ENCODE peak calls at places on chromosomes 7 and 10, in nine cellular contexts. One of them, this sample, is unnamed.

GRCh38 chr10:76786673-76787072 is 850.9 kb downstream of the KCNMA1 start:
- DNase-seq in fibroblast of mammary gland: no peak
- DNase-seq in fibroblast of pulmonary artery: no peak
- DNase-seq in foreskin fibroblast: peak; percentile 6
- DNase-seq in B cell: no peak
- DNase-seq in Caco-2: no peak
- DNase-seq in H9: no peak
- DNase-seq in GM13977: no peak
- DNase-seq in PC-9: no peak
- DNase-seq in this sample: no peak

GRCh38 chr10:4359003-4359402 is 467.0 kb upstream of the AKR1E2 start:
- DNase-seq in fibroblast of mammary gland: peak; percentile 69
- DNase-seq in GM13977: no peak
- DNase-seq in foreskin fibroblast: no peak
- DNase-seq in Caco-2: no peak
- DNase-seq in fibroblast of pulmonary artery: peak; percentile 29
- DNase-seq in B cell: no peak
- DNase-seq in H9: peak; percentile 46
- DNase-seq in PC-9: no peak
- DNase-seq in this sample: no peak

GRCh38 chr10:123622381-123622780 is 43.8 kb upstream of the GPR26 start:
- DNase-seq in B cell: no peak
- DNase-seq in PC-9: no peak
- DNase-seq in foreskin fibroblast: peak; percentile 2
- DNase-seq in Caco-2: no peak
- DNase-seq in H9: no peak
- DNase-seq in fibroblast of pulmonary artery: no peak
- DNase-seq in fibroblast of mammary gland: peak; percentile 5
- DNase-seq in GM13977: no peak
- DNase-seq in this sample: no peak

GRCh38 chr10:105797234-105797890 is 1156.3 kb downstream of the SORCS3 start:
- DNase-seq in Caco-2: peak; percentile 28
- DNase-seq in foreskin fibroblast: peak; percentile 40
- DNase-seq in fibroblast of mammary gland: peak; percentile 16
- DNase-seq in B cell: no peak
- DNase-seq in GM13977: peak; percentile 24
- DNase-seq in H9: no peak
- DNase-seq in PC-9: no peak
- DNase-seq in fibroblast of pulmonary artery: peak; percentile 33
- DNase-seq in this sample: peak; percentile 18

GRCh38 chr7:105689093-105689819 is 108.0 kb upstream of the EFCAB10 start:
- DNase-seq in fibroblast of mammary gland: no peak
- DNase-seq in Caco-2: no peak
- DNase-seq in GM13977: no peak
- DNase-seq in H9: peak; percentile 93
- DNase-seq in fibroblast of pulmonary artery: no peak
- DNase-seq in PC-9: no peak
- DNase-seq in foreskin fibroblast: no peak
- DNase-seq in B cell: no peak
- DNase-seq in this sample: no peak

GRCh38 chr7:155280446-155281410 is 16.9 kb upstream of the INSIG1 start:
- DNase-seq in B cell: no peak
- DNase-seq in H9: no peak
- DNase-seq in GM13977: no peak
- DNase-seq in PC-9: no peak
- DNase-seq in foreskin fibroblast: no peak
- DNase-seq in fibroblast of pulmonary artery: no peak
- DNase-seq in Caco-2: no peak
- DNase-seq in fibroblast of mammary gland: no peak
- DNase-seq in this sample: no peak

GRCh38 chr7:27825890-27826289 is 85.9 kb downstream of the TAX1BP1 start:
- DNase-seq in foreskin fibroblast: no peak
- DNase-seq in Caco-2: no peak
- DNase-seq in fibroblast of mammary gland: no peak
- DNase-seq in B cell: no peak
- DNase-seq in GM13977: no peak
- DNase-seq in PC-9: no peak
- DNase-seq in fibroblast of pulmonary artery: no peak
- DNase-seq in H9: no peak
- DNase-seq in this sample: no peak

GRCh38 chr7:120941856-120942255 is 8.7 kb upstream of the ING3 start:
- DNase-seq in fibroblast of pulmonary artery: no peak
- DNase-seq in foreskin fibroblast: no peak
- DNase-seq in B cell: no peak
- DNase-seq in PC-9: no peak
- DNase-seq in GM13977: no peak
- DNase-seq in H9: no peak
- DNase-seq in fibroblast of mammary gland: no peak
- DNase-seq in Caco-2: no peak
- DNase-seq in this sample: no peak

GRCh38 chr10:129025774-129026173 is 441.3 kb upstream of the MGMT start:
- DNase-seq in PC-9: no peak
- DNase-seq in foreskin fibroblast: no peak
- DNase-seq in B cell: no peak
- DNase-seq in Caco-2: no peak
- DNase-seq in fibroblast of mammary gland: no peak
- DNase-seq in fibroblast of pulmonary artery: no peak
- DNase-seq in GM13977: no peak
- DNase-seq in H9: peak; percentile 43
- DNase-seq in this sample: no peak

GRCh38 chr7:45001138-45001694 is 1.2 kb downstream of the CCM2 start:
- DNase-seq in fibroblast of mammary gland: peak; percentile 29
- DNase-seq in H9: peak; percentile 44
- DNase-seq in Caco-2: peak; percentile 52
- DNase-seq in PC-9: peak; percentile 78
- DNase-seq in B cell: peak; percentile 78
- DNase-seq in foreskin fibroblast: peak; percentile 42
- DNase-seq in fibroblast of pulmonary artery: no peak
- DNase-seq in GM13977: peak; percentile 53
- DNase-seq in this sample: peak; percentile 41

GRCh38 chr7:112212516-112213036 is 6.1 kb downstream of the ZNF277 start:
- DNase-seq in foreskin fibroblast: peak; percentile 36
- DNase-seq in GM13977: no peak
- DNase-seq in fibroblast of mammary gland: no peak
- DNase-seq in B cell: no peak
- DNase-seq in Caco-2: peak; percentile 3
- DNase-seq in H9: no peak
- DNase-seq in PC-9: no peak
- DNase-seq in fibroblast of pulmonary artery: peak; percentile 55
- DNase-seq in this sample: no peak

GRCh38 chr10:77417806-77418205 is 219.8 kb downstream of the KCNMA1 start:
- DNase-seq in H9: no peak
- DNase-seq in B cell: no peak
- DNase-seq in GM13977: no peak
- DNase-seq in fibroblast of pulmonary artery: no peak
- DNase-seq in fibroblast of mammary gland: no peak
- DNase-seq in PC-9: no peak
- DNase-seq in foreskin fibroblast: no peak
- DNase-seq in Caco-2: no peak
- DNase-seq in this sample: no peak

GRCh38 chr10:126160971-126161630 is 227.2 kb downstream of the ADAM12 start:
- DNase-seq in fibroblast of pulmonary artery: no peak
- DNase-seq in H9: peak; percentile 53
- DNase-seq in fibroblast of mammary gland: peak; percentile 68
- DNase-seq in foreskin fibroblast: peak; percentile 28
- DNase-seq in B cell: no peak
- DNase-seq in Caco-2: no peak
- DNase-seq in PC-9: no peak
- DNase-seq in GM13977: no peak
- DNase-seq in this sample: no peak

GRCh38 chr10:600234-600633 is 89.2 kb downstream of the DIP2C start:
- DNase-seq in PC-9: no peak
- DNase-seq in B cell: no peak
- DNase-seq in fibroblast of pulmonary artery: no peak
- DNase-seq in GM13977: no peak
- DNase-seq in H9: no peak
- DNase-seq in fibroblast of mammary gland: no peak
- DNase-seq in foreskin fibroblast: no peak
- DNase-seq in Caco-2: no peak
- DNase-seq in this sample: no peak

GRCh38 chr10:125514206-125515162 is 168.5 kb downstream of the TEX36 start:
- DNase-seq in fibroblast of pulmonary artery: no peak
- DNase-seq in B cell: no peak
- DNase-seq in Caco-2: no peak
- DNase-seq in fibroblast of mammary gland: no peak
- DNase-seq in PC-9: peak; percentile 78
- DNase-seq in GM13977: no peak
- DNase-seq in foreskin fibroblast: peak; percentile 84
- DNase-seq in H9: no peak
- DNase-seq in this sample: no peak

GRCh38 chr10:94076325-94076841 is 82.7 kb downstream of the PLCE1 start:
- DNase-seq in fibroblast of mammary gland: peak; percentile 72
- DNase-seq in fibroblast of pulmonary artery: peak; percentile 63
- DNase-seq in GM13977: no peak
- DNase-seq in B cell: no peak
- DNase-seq in foreskin fibroblast: peak; percentile 62
- DNase-seq in PC-9: no peak
- DNase-seq in Caco-2: peak; percentile 74
- DNase-seq in H9: no peak
- DNase-seq in this sample: no peak
- TF ChIP-seq CTCF in fibroblast of mammary gland: peak; percentile 69
- TF ChIP-seq CTCF in fibroblast of pulmonary artery: peak; percentile 49
- TF ChIP-seq CTCF in GM13977: no peak
- TF ChIP-seq CTCF in B cell: no peak
- TF ChIP-seq CTCF in foreskin fibroblast: peak; percentile 53
- TF ChIP-seq CTCF in PC-9: peak; percentile 18
- TF ChIP-seq CTCF in Caco-2: peak; percentile 58
- TF ChIP-seq CTCF in H9: peak; percentile 52
- TF ChIP-seq CTCF in this sample: no peak

DNA sequence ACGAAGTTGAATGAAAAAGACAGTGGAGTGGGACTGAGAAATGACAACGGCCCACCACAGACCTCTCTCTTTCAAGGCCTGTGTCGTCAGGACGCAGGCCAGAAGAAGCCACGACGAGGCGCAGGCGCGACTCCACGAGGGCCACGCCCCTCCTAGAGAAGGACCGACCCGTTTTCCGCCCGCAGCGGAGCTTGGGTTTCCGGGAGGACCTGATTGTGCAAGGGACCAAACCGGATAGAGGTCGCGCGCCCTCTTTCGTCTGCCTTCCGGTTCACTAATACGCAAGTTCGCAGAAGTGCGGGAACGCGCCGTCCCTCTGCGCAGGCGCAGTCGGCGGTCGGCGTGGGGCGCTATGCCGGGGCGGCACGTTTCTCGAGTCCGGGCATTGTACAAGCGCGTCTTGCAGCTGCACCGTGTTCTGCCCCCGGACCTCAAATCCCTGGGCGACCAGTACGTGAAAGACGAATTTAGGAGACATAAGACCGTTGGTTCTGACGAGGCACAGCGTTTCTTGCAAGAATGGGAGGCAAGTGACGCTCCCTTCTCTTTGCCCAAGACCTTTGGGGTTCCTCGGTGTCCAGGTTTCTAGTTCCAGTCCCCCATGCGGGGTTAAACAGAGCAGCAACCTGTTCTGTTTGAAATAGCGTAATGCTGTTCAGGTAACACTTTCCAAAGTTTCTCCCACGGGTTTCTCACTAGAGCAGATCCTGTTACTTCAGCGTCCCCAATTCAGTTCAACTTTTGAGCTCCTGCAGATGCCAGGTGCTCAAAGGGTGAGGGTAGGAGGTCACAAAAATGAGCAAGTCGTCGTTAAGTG is at the start of gene SDHAF3:
- DNase-seq in fibroblast of mammary gland: peak; percentile 98
- DNase-seq in GM13977: peak; percentile 91
- DNase-seq in fibroblast of pulmonary artery: peak; percentile 99
- DNase-seq in H9: peak; percentile 99
- DNase-seq in PC-9: peak; percentile 89
- DNase-seq in foreskin fibroblast: peak; percentile 99
- DNase-seq in Caco-2: peak; percentile 97
- DNase-seq in B cell: peak; percentile 99
- DNase-seq in this sample: peak; percentile 95
- TF ChIP-seq CTCF in fibroblast of mammary gland: no peak
- TF ChIP-seq CTCF in GM13977: no peak
- TF ChIP-seq CTCF in fibroblast of pulmonary artery: no peak
- TF ChIP-seq CTCF in H9: no peak
- TF ChIP-seq CTCF in PC-9: peak; percentile 44
- TF ChIP-seq CTCF in foreskin fibroblast: peak; percentile 5
- TF ChIP-seq CTCF in Caco-2: peak; percentile 26
- TF ChIP-seq CTCF in B cell: peak; percentile 23
- TF ChIP-seq CTCF in this sample: no peak

DNA sequence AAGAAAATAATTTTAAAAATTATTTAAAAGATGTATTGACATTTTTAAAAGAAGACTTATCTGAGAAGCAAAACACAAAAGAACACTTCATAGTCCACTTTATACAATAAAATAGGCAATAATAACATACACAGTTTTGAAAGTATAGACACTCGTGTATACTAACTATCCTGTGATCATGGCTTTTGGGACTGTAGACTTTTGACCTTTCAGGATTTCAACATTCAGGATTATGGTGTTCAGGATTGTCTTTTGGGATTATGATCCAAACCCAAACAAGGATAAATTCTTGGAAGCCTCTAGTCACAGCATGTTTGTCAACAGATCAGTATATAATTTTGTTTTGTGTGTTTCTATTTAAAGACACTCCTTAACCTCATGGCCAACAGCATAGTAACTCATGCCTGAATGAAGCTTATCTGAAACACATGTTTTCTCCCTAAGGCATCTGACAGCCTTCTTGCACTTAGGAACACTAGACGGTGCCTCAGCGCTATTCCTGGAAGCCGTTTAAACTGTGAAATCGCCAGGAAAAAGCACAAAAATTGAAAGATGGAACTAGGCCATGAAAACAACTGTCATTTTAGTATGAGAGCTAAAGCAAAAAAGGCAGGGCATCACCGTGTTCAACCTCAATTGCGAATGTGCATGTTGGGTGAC is 29.9 kb downstream of the GSAP start:
- DNase-seq in fibroblast of mammary gland: peak; percentile 43
- DNase-seq in H9: no peak
- DNase-seq in fibroblast of pulmonary artery: no peak
- DNase-seq in GM13977: no peak
- DNase-seq in Caco-2: no peak
- DNase-seq in foreskin fibroblast: peak; percentile 81
- DNase-seq in B cell: no peak
- DNase-seq in PC-9: no peak
- DNase-seq in this sample: no peak
- TF ChIP-seq CTCF in fibroblast of mammary gland: no peak
- TF ChIP-seq CTCF in H9: no peak
- TF ChIP-seq CTCF in fibroblast of pulmonary artery: no peak
- TF ChIP-seq CTCF in GM13977: no peak
- TF ChIP-seq CTCF in Caco-2: no peak
- TF ChIP-seq CTCF in foreskin fibroblast: no peak
- TF ChIP-seq CTCF in B cell: no peak
- TF ChIP-seq CTCF in PC-9: no peak
- TF ChIP-seq CTCF in this sample: no peak

DNA sequence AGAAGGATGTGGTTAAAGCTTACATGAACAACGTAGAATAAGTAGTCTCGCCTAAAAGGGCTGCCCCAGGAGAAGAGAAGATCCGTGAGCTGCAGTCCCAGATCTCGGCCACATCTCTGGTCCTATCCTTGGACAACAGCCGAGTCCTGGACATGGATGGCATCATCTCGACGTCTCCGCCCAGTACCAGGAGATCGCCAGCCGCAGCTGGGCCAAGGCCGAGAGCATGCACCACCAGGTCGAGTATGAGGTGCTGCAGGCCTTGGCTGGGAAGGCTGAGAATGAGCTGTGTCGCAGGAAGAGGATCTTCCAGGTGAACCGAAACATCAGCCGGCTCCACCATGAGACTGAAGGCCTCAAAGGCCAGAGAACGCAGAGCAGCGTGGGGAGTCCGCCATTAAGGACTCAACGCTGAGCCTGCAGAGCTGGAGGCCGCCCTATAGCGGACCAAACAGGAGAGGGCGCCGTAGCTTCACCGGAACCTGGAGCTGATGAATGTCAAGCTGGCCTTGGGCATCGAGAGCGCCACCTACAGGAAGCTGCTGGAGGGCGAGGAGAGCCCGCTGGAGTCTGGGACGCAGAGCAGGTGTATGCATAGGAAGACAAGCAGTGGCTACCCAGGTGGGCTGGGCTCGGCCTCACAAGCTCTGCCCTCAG is 22.2 kb downstream of the LIPK start:
- DNase-seq in B cell: no peak
- DNase-seq in fibroblast of pulmonary artery: peak; percentile 5
- DNase-seq in Caco-2: peak; percentile 34
- DNase-seq in GM13977: peak; percentile 6
- DNase-seq in H9: peak; percentile 97
- DNase-seq in foreskin fibroblast: no peak
- DNase-seq in fibroblast of mammary gland: peak; percentile 36
- DNase-seq in PC-9: no peak
- DNase-seq in this sample: no peak
- TF ChIP-seq CTCF in B cell: no peak
- TF ChIP-seq CTCF in fibroblast of pulmonary artery: peak; percentile 27
- TF ChIP-seq CTCF in Caco-2: no peak
- TF ChIP-seq CTCF in GM13977: peak; percentile 46
- TF ChIP-seq CTCF in H9: peak; percentile 100
- TF ChIP-seq CTCF in foreskin fibroblast: no peak
- TF ChIP-seq CTCF in fibroblast of mammary gland: peak; percentile 40
- TF ChIP-seq CTCF in PC-9: no peak
- TF ChIP-seq CTCF in this sample: no peak

This sample was measured in GM10248.